ENCODE peak calls at places on chromosomes 13 and 19, in seven cellular contexts. F is SK-N-SH, V is A549, E is stomach, W is H1, A is suprapubic skin, U is transverse colon. Z is an unnamed sample.

GRCh38 chr19:36266375-36266961 is 51.6 kb downstream of the ZNF146 start:
- DNase-seq in F (no peak), V (no peak), E (no peak), W (no peak), A (peak; percentile 74), U (no peak), Z (peak; percentile 84)

GRCh38 chr13:95100525-95101121 is 200.6 kb downstream of the ABCC4 start:
- DNase-seq in F (no peak), V (peak; percentile 98), E (no peak), W (no peak), A (no peak), U (no peak), Z (no peak)

GRCh38 chr19:746208-746819 is 4.6 kb upstream of the MISP start:
- DNase-seq in F (no peak), V (no peak), E (no peak), W (no peak), A (no peak), U (no peak), Z (no peak)

GRCh38 chr19:13297023-13297422 is 146.8 kb downstream of the IER2 start:
- DNase-seq in F (no peak), V (no peak), E (no peak), W (no peak), A (no peak), U (no peak), Z (no peak)

GRCh38 chr19:13984186-13984585 is 21.9 kb downstream of the RFX1 start:
- DNase-seq in F (peak; percentile 42), V (no peak), E (no peak), W (no peak), A (no peak), U (no peak), Z (no peak)

GRCh38 chr13:96214804-96215445 is 125.0 kb downstream of the HS6ST3 start:
- DNase-seq in F (no peak), V (peak; percentile 11), E (no peak), W (no peak), A (no peak), U (no peak), Z (no peak)

GRCh38 chr13:34017231-34017630 is 199.3 kb downstream of the RFC3 start:
- DNase-seq in F (no peak), V (no peak), E (no peak), W (no peak), A (no peak), U (no peak), Z (no peak)

GRCh38 chr13:105991622-105992254 is 543.7 kb downstream of the EFNB2 start:
- DNase-seq in F (no peak), V (peak; percentile 30), E (peak; percentile 61), W (no peak), A (no peak), U (no peak), Z (no peak)

GRCh38 chr19:29671393-29672076 is 6.3 kb downstream of the PLEKHF1 start:
- DNase-seq in F (no peak), V (peak; percentile 56), E (peak; percentile 60), W (no peak), A (no peak), U (peak; percentile 72), Z (peak; percentile 19)

GRCh38 chr13:50129923-50130685 is 114.9 kb downstream of the KCNRG start:
- DNase-seq in F (peak; percentile 77), V (peak; percentile 22), E (no peak), W (peak; percentile 77), A (no peak), U (peak; percentile 48), Z (peak; percentile 46)

GRCh38 chr13:95643471-95643813 is 1.1 kb downstream of the DZIP1 start:
- DNase-seq in F (peak; percentile 57), V (peak; percentile 23), E (no peak), W (no peak), A (no peak), U (no peak), Z (peak; percentile 22)

GRCh38 chr13:51257187-51257586 is 35.0 kb downstream of the FAM124A start:
- DNase-seq in F (no peak), V (no peak), E (no peak), W (no peak), A (no peak), U (no peak), Z (no peak)

GRCh38 chr13:113275387-113275786 is 21.7 kb upstream of the LAMP1 start:
- DNase-seq in F (peak; percentile 52), V (peak; percentile 53), E (peak; percentile 50), W (peak; percentile 59), A (no peak), U (peak; percentile 43), Z (peak; percentile 39)

GRCh38 chr13:99981115-99982020 is at the start of gene ZIC2:
- DNase-seq in F (peak; percentile 66), V (peak; percentile 87), E (no peak), W (peak; percentile 83), A (peak; percentile 70), U (no peak), Z (no peak)

GRCh38 chr13:40662866-40663265 is 3.6 kb downstream of the FOXO1 start:
- DNase-seq in F (no peak), V (no peak), E (no peak), W (no peak), A (no peak), U (no peak), Z (no peak)
- TF ChIP-seq EP300 in F (no peak), V (no peak), E (no peak), W (no peak), A (no peak), U (no peak), Z (no peak)

DNA sequence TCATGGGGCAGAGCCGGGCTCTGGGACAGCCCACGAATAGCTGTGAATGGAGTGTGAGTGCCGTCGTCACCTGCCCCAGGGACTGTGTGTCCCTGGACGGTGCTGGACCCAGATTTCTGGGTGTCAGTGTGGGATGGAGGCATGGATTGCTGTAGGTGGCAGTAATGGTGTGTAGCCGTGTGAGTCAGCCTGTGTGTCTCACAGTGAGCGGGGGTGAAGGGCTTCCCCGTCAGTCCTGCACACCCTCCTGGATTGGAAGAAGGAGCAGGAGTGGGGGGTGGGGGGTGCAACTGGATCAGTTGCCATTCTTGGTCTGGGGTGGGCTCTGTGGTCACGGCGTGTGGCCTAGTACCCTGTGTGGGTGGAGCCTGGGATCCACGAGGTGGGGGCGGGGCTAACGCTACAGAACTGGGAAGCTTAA is 6.5 kb upstream of the LTBP4 start:
- DNase-seq in F (no peak), V (peak; percentile 73), E (no peak), W (peak; percentile 57), A (no peak), U (no peak), Z (no peak)
- TF ChIP-seq CTCF in F (no peak), V (peak; percentile 27), E (no peak), W (no peak), A (no peak), U (no peak), Z (no peak)

DNA sequence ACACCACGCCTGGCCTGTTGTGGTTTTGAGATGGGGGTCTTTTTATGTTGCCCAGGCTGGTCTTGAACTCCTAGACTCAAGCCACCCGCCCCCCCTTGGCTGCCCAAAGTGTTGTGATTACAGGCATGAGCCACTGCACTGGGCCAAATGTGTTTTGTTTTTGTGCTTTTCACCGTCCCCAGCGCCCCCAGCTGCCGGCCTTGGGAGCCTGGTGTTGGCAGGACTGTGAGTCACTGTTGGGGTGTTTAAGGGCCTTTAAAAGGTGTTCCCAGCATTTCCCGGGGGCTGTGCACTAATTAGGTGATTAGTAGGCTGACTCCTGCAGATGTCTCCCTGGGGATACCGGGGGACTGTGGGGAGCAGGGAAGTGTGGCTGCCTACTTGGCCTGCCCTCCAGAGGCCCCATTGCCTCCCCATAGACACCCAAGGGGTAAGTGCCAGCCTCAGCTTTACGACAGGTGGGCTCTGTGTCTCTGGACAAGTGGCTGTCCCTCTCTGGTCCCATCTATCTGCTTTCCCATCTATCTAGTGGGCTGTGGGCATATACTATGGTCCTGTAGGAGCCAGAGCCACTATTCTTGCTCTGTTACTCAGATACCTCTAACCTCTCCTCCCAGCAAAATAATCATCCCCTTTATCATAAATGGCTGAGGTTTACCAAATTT is 11.8 kb upstream of the TLE5 start:
- DNase-seq in F (peak; percentile 14), V (no peak), E (no peak), W (peak; percentile 53), A (no peak), U (peak; percentile 28), Z (peak; percentile 71)
- H3K27ac ChIP-seq in F (no peak overlapping the region), V (no peak overlapping the region), E (no peak overlapping the region), W (no peak overlapping the region), A (no peak overlapping the region), U (no peak overlapping the region), Z (no peak overlapping the region)

GRCh38 chr13:84553252-84553651 is 671.0 kb upstream of the SLITRK1 start:
- DNase-seq in F (no peak), V (no peak), E (no peak), W (no peak), A (no peak), U (no peak), Z (no peak)
- TF ChIP-seq EP300 in F (no peak), V (no peak), E (no peak), W (no peak), A (no peak), U (no peak), Z (no peak)

GRCh38 chr13:82480415-82480814 is 1401.9 kb downstream of the SLITRK1 start:
- DNase-seq in F (no peak), V (no peak), E (no peak), W (no peak), A (no peak), U (no peak), Z (no peak)
- TF ChIP-seq CTCF in F (peak; percentile 66), V (no peak), E (no peak), W (no peak), A (no peak), U (no peak), Z (no peak)

GRCh38 chr13:110663044-110663443 is 42.9 kb downstream of the CARS2 start:
- DNase-seq in F (no peak), V (no peak), E (no peak), W (no peak), A (no peak), U (no peak), Z (no peak)
- H3K27ac ChIP-seq in F (no peak overlapping the region), V (no peak overlapping the region), E (no peak overlapping the region), W (no peak overlapping the region), A (no peak overlapping the region), U (no peak overlapping the region), Z (no peak overlapping the region)

GRCh38 chr19:39679056-39679790 is 23.5 kb downstream of the LGALS16 start:
- DNase-seq in F (no peak), V (no peak), E (no peak), W (no peak), A (no peak), U (no peak), Z (no peak)
- TF ChIP-seq EP300 in F (no peak), V (no peak), E (no peak), W (no peak), A (no peak), U (no peak), Z (no peak)

GRCh38 chr19:33311326-33311682 is 9.0 kb upstream of the CEBPA start:
- DNase-seq in F (no peak), V (no peak), E (peak; percentile 68), W (no peak), A (no peak), U (peak; percentile 60), Z (no peak)
- TF ChIP-seq CTCF in F (peak; percentile 13), V (peak; percentile 48), E (peak; percentile 38), W (peak; percentile 64), A (no peak), U (peak; percentile 47), Z (no peak)